ENCODE peak calls at places on chromosomes 7 and 10, in ten cellular contexts. Q is testis, Y is ovary, D is A549, E is H1, N is adrenal gland, H is tibial nerve, J is heart left ventricle, I is transverse colon, K is esophagus muscularis mucosa. T is an unnamed sample.

GRCh38 chr7:23293500-23294073 is 5.6 kb upstream of the MALSU1 start:
- DNase-seq in Q (no peak), Y (no peak), D (peak), E (no peak), N (no peak), H (no peak), J (no peak), I (no peak), K (no peak), T (no peak)

GRCh38 chr10:57472823-57473619 is 794.7 kb downstream of the IPMK start:
- DNase-seq in Q (no peak), Y (no peak), D (peak), E (no peak), N (no peak), H (no peak), J (no peak), I (no peak), K (no peak), T (no peak)

GRCh38 chr7:69162931-69163330 is 435.3 kb upstream of the AUTS2 start:
- DNase-seq in Q (no peak), Y (no peak), D (no peak), E (no peak), N (no peak), H (no peak), J (no peak), I (no peak), K (no peak), T (no peak)

GRCh38 chr10:33600381-33600780 is 265.9 kb upstream of the NRP1 start:
- DNase-seq in Q (no peak), Y (no peak), D (no peak), E (no peak), N (no peak), H (no peak), J (no peak), I (no peak), K (no peak), T (no peak)

GRCh38 chr10:97584060-97584797 is at the start of gene HOGA1:
- DNase-seq in Q (peak), Y (peak), D (peak), E (no peak), N (peak), H (peak), J (peak), I (no peak), K (no peak), T (no peak)

GRCh38 chr10:23341004-23341403 is 3.6 kb downstream of the C10orf67 start:
- DNase-seq in Q (no peak), Y (no peak), D (no peak), E (no peak), N (no peak), H (no peak), J (no peak), I (no peak), K (peak), T (no peak)

GRCh38 chr10:11050301-11051000 is 32.8 kb downstream of the CELF2 start:
- DNase-seq in Q (no peak), Y (no peak), D (no peak), E (no peak), N (no peak), H (no peak), J (no peak), I (no peak), K (no peak), T (no peak)

GRCh38 chr7:55478700-55479099 is 93.6 kb downstream of the VOPP1 start:
- DNase-seq in Q (no peak), Y (no peak), D (no peak), E (no peak), N (peak), H (no peak), J (no peak), I (no peak), K (peak), T (no peak)

GRCh38 chr10:70512149-70512611 is 33.6 kb downstream of the PALD1 start:
- DNase-seq in Q (no peak), Y (no peak), D (no peak), E (no peak), N (no peak), H (no peak), J (no peak), I (no peak), K (no peak), T (no peak)

GRCh38 chr7:147510913-147511312 is 1079.7 kb upstream of the C7orf33 start:
- DNase-seq in Q (no peak), Y (no peak), D (peak), E (no peak), N (no peak), H (no peak), J (no peak), I (no peak), K (no peak), T (no peak)

GRCh38 chr10:12041766-12042408 is 722 bp downstream of the UPF2 start:
- DNase-seq in Q (peak), Y (no peak), D (peak), E (no peak), N (peak), H (no peak), J (no peak), I (peak), K (no peak), T (no peak)

GRCh38 chr10:11748866-11749265 is 6.7 kb downstream of the ECHDC3 start:
- DNase-seq in Q (no peak), Y (no peak), D (no peak), E (no peak), N (no peak), H (no peak), J (no peak), I (no peak), K (no peak), T (no peak)

GRCh38 chr10:15539262-15539661 is 168.2 kb upstream of the FAM171A1 start:
- DNase-seq in Q (no peak), Y (no peak), D (no peak), E (no peak), N (no peak), H (no peak), J (no peak), I (no peak), K (no peak), T (no peak)

GRCh38 chr10:123475466-123475865 is 190.7 kb upstream of the GPR26 start:
- DNase-seq in Q (no peak), Y (no peak), D (no peak), E (no peak), N (peak), H (no peak), J (no peak), I (no peak), K (no peak), T (no peak)

GRCh38 chr7:21922605-21923004 is 23.1 kb downstream of the CDCA7L start:
- DNase-seq in Q (no peak), Y (no peak), D (no peak), E (no peak), N (no peak), H (no peak), J (no peak), I (no peak), K (no peak), T (no peak)

GRCh38 chr7:139016931-139017511 is 18.8 kb downstream of the ZC3HAV1L start:
- DNase-seq in Q (peak), Y (peak), D (peak), E (no peak), N (peak), H (peak), J (peak), I (peak), K (no peak), T (no peak)

GRCh38 chr10:5584895-5585516 is 60.2 kb downstream of the CALML3 start:
- DNase-seq in Q (no peak), Y (peak), D (peak), E (peak), N (no peak), H (no peak), J (no peak), I (no peak), K (no peak), T (no peak)

GRCh38 chr7:27723086-27723485 is 16.9 kb upstream of the TAX1BP1 start:
- DNase-seq in Q (no peak), Y (no peak), D (peak), E (no peak), N (no peak), H (no peak), J (no peak), I (no peak), K (peak), T (no peak)

GRCh38 chr10:80453715-80454525 is at the start of gene TSPAN14:
- DNase-seq in Q (peak), Y (peak), D (peak), E (no peak), N (peak), H (peak), J (peak), I (peak), K (peak), T (peak)
- TF ChIP-seq POLR2A in Q (peak), Y (peak), D (peak), E (no peak), N (peak), H (peak), J (no peak), I (peak), K (peak), T (peak)

GRCh38 chr10:103580011-103580410 is 86.5 kb downstream of the NEURL1 start:
- DNase-seq in Q (no peak), Y (no peak), D (no peak), E (no peak), N (no peak), H (no peak), J (no peak), I (no peak), K (no peak), T (no peak)
- TF ChIP-seq POLR2A in Q (no peak), Y (no peak), D (no peak), E (no peak), N (no peak), H (no peak), J (no peak), I (no peak), K (no peak), T (no peak)

DNA sequence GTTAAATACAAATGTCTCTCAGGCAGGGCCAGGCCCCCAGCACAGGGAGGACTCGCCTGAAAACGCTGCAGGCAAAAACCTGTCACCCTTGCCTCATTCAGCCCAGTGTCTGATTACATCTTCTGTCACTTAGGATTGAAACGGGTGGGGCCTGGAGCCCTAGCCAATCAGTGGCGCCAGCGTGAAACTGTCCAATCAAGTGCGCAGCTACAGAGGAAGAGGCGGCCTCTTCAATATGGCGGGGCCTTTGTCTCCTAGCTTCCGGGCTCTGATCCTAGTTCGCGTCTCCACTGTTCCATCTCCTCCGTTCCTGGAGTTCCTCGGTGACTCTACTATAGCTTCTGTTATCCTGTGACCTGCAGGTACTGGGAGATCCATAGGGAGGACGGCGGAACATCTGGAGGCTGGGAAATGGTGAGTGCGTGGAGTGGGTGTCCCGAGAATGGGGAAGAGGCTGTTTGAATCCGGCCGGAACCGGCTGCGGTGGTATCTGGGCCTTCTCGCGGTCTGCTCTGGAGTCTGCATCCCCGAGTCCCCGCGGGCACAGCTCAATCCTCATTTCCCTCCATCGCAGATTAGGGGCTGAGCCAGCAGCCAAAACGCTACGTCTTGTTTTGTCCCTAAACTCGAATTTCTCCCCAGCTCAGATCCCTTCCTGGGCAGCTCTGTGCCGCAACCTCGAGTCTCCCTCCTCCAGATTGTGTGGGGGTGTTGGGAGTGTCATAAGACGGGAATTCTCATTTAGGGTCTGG is at the start of gene ZNF736:
- DNase-seq in Q (peak), Y (peak), D (no peak), E (no peak), N (peak), H (peak), J (peak), I (peak), K (peak), T (peak)
- TF ChIP-seq POLR2A in Q (peak), Y (peak), D (no peak), E (no peak), N (peak), H (peak), J (no peak), I (peak), K (no peak), T (peak)

GRCh38 chr10:30786131-30786530 is 156.6 kb upstream of the LYZL2 start:
- DNase-seq in Q (no peak), Y (no peak), D (no peak), E (no peak), N (no peak), H (no peak), J (no peak), I (no peak), K (no peak), T (no peak)

GRCh38 chr10:30784896-30785605 is 155.5 kb upstream of the LYZL2 start:
- DNase-seq in Q (peak), Y (peak), D (no peak), E (peak), N (peak), H (peak), J (peak), I (peak), K (peak), T (peak)

GRCh38 chr10:30782543-30783461 is 153.2 kb upstream of the LYZL2 start:
- DNase-seq in Q (no peak), Y (no peak), D (no peak), E (no peak), N (no peak), H (no peak), J (no peak), I (no peak), K (no peak), T (no peak)

GRCh38 chr10:30784521-30784895 is 155.0 kb upstream of the LYZL2 start:
- DNase-seq in Q (no peak), Y (no peak), D (no peak), E (no peak), N (no peak), H (no peak), J (no peak), I (no peak), K (no peak), T (no peak)

GRCh38 chr10:30783939-30784500 is 154.5 kb upstream of the LYZL2 start:
- DNase-seq in Q (peak), Y (peak), D (peak), E (peak), N (peak), H (peak), J (peak), I (peak), K (peak), T (peak)
- TF ChIP-seq POLR2A in Q (no peak), Y (no peak), D (no peak), E (no peak), N (no peak), H (no peak), J (no peak), I (no peak), K (no peak), T (no peak)

GRCh38 chr7:101017099-101017777 is 2.6 kb upstream of the MUC17 start:
- DNase-seq in Q (peak), Y (peak), D (peak), E (no peak), N (peak), H (no peak), J (peak), I (peak), K (no peak), T (peak)
- TF ChIP-seq POLR2A in Q (no peak), Y (no peak), D (no peak), E (no peak), N (no peak), H (no peak), J (no peak), I (peak), K (no peak), T (no peak)

GRCh38 chr10:44886966-44887365 is 24.2 kb upstream of the TMEM72 start:
- DNase-seq in Q (no peak), Y (no peak), D (no peak), E (no peak), N (no peak), H (no peak), J (no peak), I (no peak), K (no peak), T (no peak)

GRCh38 chr10:44882146-44882720 is 28.9 kb upstream of the TMEM72 start:
- DNase-seq in Q (no peak), Y (no peak), D (no peak), E (no peak), N (no peak), H (no peak), J (no peak), I (no peak), K (no peak), T (no peak)

GRCh38 chr10:44883581-44884331 is 27.4 kb upstream of the TMEM72 start:
- DNase-seq in Q (no peak), Y (no peak), D (no peak), E (no peak), N (no peak), H (no peak), J (no peak), I (no peak), K (no peak), T (no peak)

GRCh38 chr10:44888861-44889260 is 22.3 kb upstream of the TMEM72 start:
- DNase-seq in Q (no peak), Y (no peak), D (no peak), E (no peak), N (no peak), H (no peak), J (no peak), I (peak), K (no peak), T (no peak)

GRCh38 chr10:44885710-44886109 is 25.4 kb upstream of the TMEM72 start:
- DNase-seq in Q (no peak), Y (no peak), D (no peak), E (no peak), N (no peak), H (no peak), J (no peak), I (no peak), K (no peak), T (no peak)
- TF ChIP-seq POLR2A in Q (no peak), Y (no peak), D (no peak), E (no peak), N (no peak), H (no peak), J (no peak), I (no peak), K (no peak), T (no peak)

GRCh38 chr7:15561840-15562239 is at the start of gene AGMO:
- DNase-seq in Q (peak), Y (peak), D (peak), E (no peak), N (no peak), H (peak), J (peak), I (peak), K (no peak), T (peak)
- TF ChIP-seq POLR2A in Q (no peak), Y (no peak), D (no peak), E (no peak), N (no peak), H (peak), J (no peak), I (no peak), K (no peak), T (no peak)

GRCh38 chr10:16995867-16996529 is 133.6 kb downstream of the CUBN start:
- DNase-seq in Q (no peak), Y (no peak), D (no peak), E (no peak), N (no peak), H (no peak), J (no peak), I (no peak), K (no peak), T (no peak)
- TF ChIP-seq POLR2A in Q (no peak), Y (no peak), D (no peak), E (no peak), N (no peak), H (no peak), J (no peak), I (no peak), K (no peak), T (no peak)

T was measured in upper lobe of left lung.